ENCODE peak calls at places on chromosomes 16 and 17, in six cellular contexts. M, A, S, W, Z and K are unnamed samples.

GRCh38 chr17:31448467-31449077 is 57.1 kb downstream of the RAB11FIP4 start:
- DNase-seq in M (peak; percentile 70), A (no peak), S (peak; percentile 46), W (no peak), Z (no peak), K (no peak)

GRCh38 chr17:79532107-79532790 is 78.6 kb downstream of the RBFOX3 start:
- DNase-seq in M (no peak), A (no peak), S (no peak), W (no peak), Z (no peak), K (no peak)

GRCh38 chr17:63434951-63435571 is 11.0 kb downstream of the CYB561 start:
- DNase-seq in M (peak; percentile 29), A (peak; percentile 84), S (peak; percentile 41), W (no peak), Z (peak; percentile 69), K (peak; percentile 54)

GRCh38 chr17:15303851-15304250 is 37.5 kb downstream of the TEKT3 start:
- DNase-seq in M (no peak), A (no peak), S (no peak), W (no peak), Z (no peak), K (no peak)

GRCh38 chr17:6381052-6381451 is 53.9 kb downstream of the AIPL1 start:
- DNase-seq in M (no peak), A (no peak), S (no peak), W (no peak), Z (no peak), K (no peak)

GRCh38 chr16:87834668-87835473 is 34.4 kb downstream of the SLC7A5 start:
- DNase-seq in M (peak; percentile 75), A (no peak), S (peak; percentile 29), W (no peak), Z (peak; percentile 87), K (no peak)

GRCh38 chr16:15776572-15776971 is 80.3 kb downstream of the MYH11 start:
- DNase-seq in M (no peak), A (no peak), S (no peak), W (no peak), Z (no peak), K (no peak)

GRCh38 chr17:8006836-8007680 is 4.6 kb downstream of the GUCY2D start:
- DNase-seq in M (no peak), A (no peak), S (no peak), W (no peak), Z (no peak), K (no peak)

GRCh38 chr17:81958633-81959342 is 2.2 kb downstream of the NOTUM start:
- DNase-seq in M (no peak), A (no peak), S (no peak), W (no peak), Z (no peak), K (no peak)

GRCh38 chr17:40019140-40019991 is 4.1 kb downstream of the CSF3 start:
- DNase-seq in M (peak; percentile 86), A (peak; percentile 51), S (peak; percentile 87), W (no peak), Z (peak; percentile 42), K (peak; percentile 80)

GRCh38 chr17:6690641-6691040 is 22.5 kb downstream of the SLC13A5 start:
- DNase-seq in M (no peak), A (no peak), S (no peak), W (no peak), Z (no peak), K (no peak)

GRCh38 chr16:8678068-8678927 is 3.9 kb downstream of the ABAT start:
- DNase-seq in M (no peak), A (no peak), S (peak; percentile 57), W (no peak), Z (no peak), K (no peak)

GRCh38 chr16:55324491-55325447 is 766 bp downstream of the IRX6 start:
- DNase-seq in M (no peak), A (peak; percentile 39), S (no peak), W (no peak), Z (peak; percentile 68), K (no peak)

GRCh38 chr17:28622186-28622585 is 8.2 kb upstream of the RSKR start:
- DNase-seq in M (no peak), A (no peak), S (no peak), W (no peak), Z (no peak), K (no peak)

GRCh38 chr16:28609631-28610594 is at the start of gene SULT1A1:
- DNase-seq in M (no peak), A (peak; percentile 92), S (peak; percentile 60), W (no peak), Z (peak; percentile 28), K (peak; percentile 31)

GRCh38 chr16:28495795-28496749 is 1.6 kb downstream of the APOBR start:
- DNase-seq in M (no peak), A (no peak), S (no peak), W (no peak), Z (no peak), K (no peak)

GRCh38 chr17:28363186-28363585 is 1.8 kb downstream of the SEBOX start:
- DNase-seq in M (no peak), A (no peak), S (no peak), W (no peak), Z (no peak), K (no peak)

GRCh38 chr17:7024402-7024785 is 1.5 kb downstream of the BCL6B start:
- DNase-seq in M (no peak), A (no peak), S (no peak), W (no peak), Z (no peak), K (no peak)

GRCh38 chr17:7435676-7436555 is 681 bp downstream of the TMEM102 start:
- DNase-seq in M (no peak), A (peak; percentile 83), S (no peak), W (no peak), Z (peak; percentile 57), K (no peak)

GRCh38 chr17:82492647-82493516 is 26.6 kb upstream of the FOXK2 start:
- DNase-seq in M (peak; percentile 75), A (no peak), S (peak; percentile 34), W (no peak), Z (peak; percentile 48), K (no peak)

GRCh38 chr17:82737981-82738877 is 2.8 kb downstream of the FN3K start:
- DNase-seq in M (no peak), A (peak; percentile 51), S (peak; percentile 57), W (no peak), Z (no peak), K (no peak)

GRCh38 chr17:79981090-79981489 is 54.6 kb downstream of the TBC1D16 start:
- DNase-seq in M (no peak), A (peak; percentile 26), S (no peak), W (no peak), Z (peak; percentile 22), K (peak; percentile 12)

GRCh38 chr17:59296190-59296589 is 35.3 kb upstream of the YPEL2 start:
- DNase-seq in M (no peak), A (no peak), S (no peak), W (no peak), Z (no peak), K (no peak)

GRCh38 chr17:34423978-34424813 is 61.2 kb upstream of the CCL1 start:
- DNase-seq in M (no peak), A (no peak), S (no peak), W (no peak), Z (no peak), K (no peak)

GRCh38 chr17:40452074-40452787 is 9.0 kb downstream of the IGFBP4 start:
- DNase-seq in M (peak; percentile 73), A (no peak), S (peak; percentile 93), W (no peak), Z (no peak), K (peak; percentile 87)

DNA sequence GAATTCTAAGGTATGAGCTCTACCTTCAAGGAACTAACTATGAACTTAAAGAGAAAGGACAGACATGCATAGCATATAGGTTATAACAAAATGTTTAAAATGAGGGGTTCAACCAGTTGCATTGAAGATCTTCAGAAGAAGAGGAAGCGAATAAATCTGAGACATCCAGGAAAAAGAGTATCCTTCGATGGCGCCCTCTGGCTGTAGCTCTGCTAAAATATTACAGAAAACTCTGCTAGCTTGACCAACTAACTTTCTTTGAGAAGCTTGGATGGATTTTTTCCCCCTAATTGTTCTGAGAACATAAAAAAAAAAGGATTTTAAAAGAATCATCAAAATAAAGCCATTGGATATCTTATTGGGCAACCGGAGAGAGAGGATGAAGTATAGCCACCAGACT is 659.9 kb upstream of the SOX9 start:
- DNase-seq in M (peak; percentile 55), A (no peak), S (peak; percentile 58), W (no peak), Z (no peak), K (no peak)
- TF ChIP-seq CTCF in M (peak; percentile 55), A (no peak), S (peak; percentile 57), W (peak; percentile 49), Z (peak; percentile 75), K (no peak)

GRCh38 chr16:82133798-82134197 is 36.2 kb downstream of the MPHOSPH6 start:
- DNase-seq in M (no peak), A (no peak), S (no peak), W (no peak), Z (no peak), K (no peak)
- TF ChIP-seq CTCF in M (no peak), A (no peak), S (no peak), W (no peak), Z (no peak), K (no peak)

GRCh38 chr16:12259258-12259657 is 282.7 kb downstream of the SNX29 start:
- DNase-seq in M (no peak), A (no peak), S (no peak), W (no peak), Z (no peak), K (no peak)

GRCh38 chr16:12260119-12260646 is 283.6 kb downstream of the SNX29 start:
- DNase-seq in M (no peak), A (no peak), S (no peak), W (no peak), Z (no peak), K (no peak)

GRCh38 chr16:12262454-12263180 is 286.1 kb downstream of the SNX29 start:
- DNase-seq in M (peak; percentile 36), A (no peak), S (no peak), W (no peak), Z (no peak), K (no peak)

GRCh38 chr16:12258806-12259205 is 282.3 kb downstream of the SNX29 start:
- DNase-seq in M (no peak), A (no peak), S (no peak), W (no peak), Z (no peak), K (no peak)

GRCh38 chr16:12260647-12261262 is 284.2 kb downstream of the SNX29 start:
- DNase-seq in M (peak; percentile 58), A (no peak), S (peak; percentile 31), W (no peak), Z (no peak), K (no peak)
- TF ChIP-seq CTCF in M (peak; percentile 36), A (no peak), S (peak; percentile 6), W (peak; percentile 58), Z (no peak), K (no peak)

GRCh38 chr17:75666959-75667790 is at the start of the genes RECQL5 and SAP30BP:
- DNase-seq in M (peak; percentile 99), A (peak; percentile 98), S (peak; percentile 99), W (peak; percentile 94), Z (peak; percentile 96), K (peak; percentile 98)
- TF ChIP-seq CTCF in M (no peak), A (no peak), S (no peak), W (no peak), Z (no peak), K (no peak)